ENCODE peak calls at places on chromosome 5, in eight cellular contexts. G is MM.1S, K is ovary, V is cardiac muscle cell, P is colonic mucosa, T is prostate gland, L is AG09319, I is PC-9. J is an unnamed sample.

GRCh38 chr5:159133041-159133741 is 33.5 kb upstream of the EBF1 start:
- DNase-seq in G (peak; percentile 65), K (peak; percentile 34), V (peak; percentile 93), P (no peak), T (peak; percentile 9), L (peak; percentile 60), I (peak; percentile 3), J (no peak)

GRCh38 chr5:173268750-173269580 is 34.0 kb upstream of the NKX2-5 start:
- DNase-seq in G (no peak), K (peak; percentile 53), V (no peak), P (no peak), T (no peak), L (no peak), I (no peak), J (no peak)

GRCh38 chr5:113043491-113043931 is 66.9 kb downstream of the DCP2 start:
- DNase-seq in G (peak; percentile 26), K (peak; percentile 46), V (peak; percentile 54), P (no peak), T (no peak), L (no peak), I (no peak), J (peak; percentile 25)

GRCh38 chr5:156879665-156880285 is 29.7 kb downstream of the PPP1R2B start:
- DNase-seq in G (peak; percentile 94), K (no peak), V (no peak), P (no peak), T (no peak), L (no peak), I (no peak), J (no peak)

GRCh38 chr5:5165541-5166002 is 25.4 kb downstream of the ADAMTS16 start:
- DNase-seq in G (no peak), K (no peak), V (peak; percentile 2), P (no peak), T (no peak), L (no peak), I (peak; percentile 41), J (no peak)

GRCh38 chr5:72467987-72468386 is 39.2 kb downstream of the ZNF366 start:
- DNase-seq in G (no peak), K (no peak), V (peak; percentile 93), P (no peak), T (no peak), L (no peak), I (peak; percentile 42), J (no peak)

GRCh38 chr5:132476853-132477729 is 13.5 kb downstream of the IRF1 start:
- DNase-seq in G (no peak), K (no peak), V (no peak), P (no peak), T (no peak), L (no peak), I (no peak), J (no peak)

GRCh38 chr5:38807570-38808461 is 38.0 kb upstream of the OSMR start:
- DNase-seq in G (no peak), K (no peak), V (peak; percentile 59), P (no peak), T (no peak), L (no peak), I (no peak), J (no peak)

GRCh38 chr5:83899351-83899970 is 178.8 kb upstream of the HAPLN1 start:
- DNase-seq in G (no peak), K (no peak), V (peak; percentile 12), P (no peak), T (no peak), L (no peak), I (no peak), J (no peak)

GRCh38 chr5:136192526-136193395 is at the start of gene SMIM32:
- DNase-seq in G (no peak), K (no peak), V (peak; percentile 16), P (peak; percentile 83), T (peak; percentile 26), L (no peak), I (no peak), J (peak; percentile 44)

GRCh38 chr5:143094087-143094511 is 309.4 kb downstream of the NR3C1 start:
- DNase-seq in G (no peak), K (no peak), V (peak; percentile 75), P (no peak), T (no peak), L (no peak), I (no peak), J (peak; percentile 9)

GRCh38 chr5:119312403-119312802 is 43.4 kb upstream of the TNFAIP8 start:
- DNase-seq in G (no peak), K (no peak), V (no peak), P (no peak), T (no peak), L (no peak), I (no peak), J (no peak)

GRCh38 chr5:141149812-141150211 is at the start of gene PCDHB6:
- DNase-seq in G (peak; percentile 43), K (no peak), V (peak; percentile 2), P (no peak), T (no peak), L (no peak), I (no peak), J (no peak)

GRCh38 chr5:53323943-53324642 is 156.3 kb upstream of the FST start:
- DNase-seq in G (peak; percentile 17), K (no peak), V (no peak), P (no peak), T (no peak), L (no peak), I (peak; percentile 51), J (no peak)

GRCh38 chr5:176542135-176542595 is 5.0 kb upstream of the RNF44 start:
- DNase-seq in G (peak; percentile 29), K (peak; percentile 27), V (no peak), P (peak; percentile 84), T (no peak), L (no peak), I (no peak), J (no peak)

GRCh38 chr5:94968507-94969095 is 316.3 kb downstream of the MCTP1 start:
- DNase-seq in G (peak; percentile 80), K (no peak), V (peak; percentile 78), P (no peak), T (peak; percentile 15), L (peak; percentile 16), I (peak; percentile 5), J (peak; percentile 40)

GRCh38 chr5:96745844-96746531 is 61.8 kb downstream of the ERAP1 start:
- DNase-seq in G (no peak), K (no peak), V (peak; percentile 26), P (no peak), T (no peak), L (no peak), I (no peak), J (no peak)

GRCh38 chr5:82886911-82887310 is 190.3 kb downstream of the TMEM167A start:
- DNase-seq in G (no peak), K (no peak), V (peak; percentile 12), P (no peak), T (no peak), L (peak; percentile 16), I (no peak), J (no peak)

GRCh38 chr5:82749453-82749852 is 327.7 kb downstream of the TMEM167A start:
- DNase-seq in G (no peak), K (no peak), V (peak; percentile 77), P (no peak), T (no peak), L (no peak), I (no peak), J (no peak)

DNA sequence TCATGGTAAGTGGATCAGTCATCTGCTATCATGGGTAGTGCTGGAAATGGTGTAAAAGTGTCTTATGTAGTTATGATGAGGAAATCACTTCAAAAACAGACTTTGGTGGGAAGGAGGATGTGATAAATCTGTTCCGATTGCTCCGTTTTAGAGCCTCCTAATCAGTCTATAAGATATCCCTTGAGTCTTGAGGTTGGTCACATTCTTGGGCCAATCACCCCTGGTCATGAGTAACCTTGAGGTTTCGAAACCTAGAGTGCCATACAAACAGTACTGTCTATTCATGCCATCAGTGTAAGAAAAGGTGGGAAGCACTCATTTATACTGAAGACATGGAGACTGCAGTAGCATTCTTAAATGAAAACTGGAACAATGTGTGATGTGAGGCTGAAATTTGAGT is 45.8 kb downstream of the LRRTM2 start:
- DNase-seq in G (no peak), K (no peak), V (peak; percentile 67), P (no peak), T (no peak), L (no peak), I (no peak), J (no peak)
- TF ChIP-seq CTCF in G (no peak), K (no peak), V (no peak), P (no peak), T (no peak), L (no peak), I (no peak), J (no peak)

GRCh38 chr5:64207978-64208377 is 42.3 kb downstream of the RNF180 start:
- DNase-seq in G (peak; percentile 47), K (no peak), V (peak; percentile 36), P (no peak), T (no peak), L (no peak), I (no peak), J (no peak)
- TF ChIP-seq CTCF in G (peak; percentile 36), K (peak; percentile 17), V (peak; percentile 30), P (no peak), T (no peak), L (peak; percentile 18), I (peak; percentile 68), J (peak; percentile 65)

DNA sequence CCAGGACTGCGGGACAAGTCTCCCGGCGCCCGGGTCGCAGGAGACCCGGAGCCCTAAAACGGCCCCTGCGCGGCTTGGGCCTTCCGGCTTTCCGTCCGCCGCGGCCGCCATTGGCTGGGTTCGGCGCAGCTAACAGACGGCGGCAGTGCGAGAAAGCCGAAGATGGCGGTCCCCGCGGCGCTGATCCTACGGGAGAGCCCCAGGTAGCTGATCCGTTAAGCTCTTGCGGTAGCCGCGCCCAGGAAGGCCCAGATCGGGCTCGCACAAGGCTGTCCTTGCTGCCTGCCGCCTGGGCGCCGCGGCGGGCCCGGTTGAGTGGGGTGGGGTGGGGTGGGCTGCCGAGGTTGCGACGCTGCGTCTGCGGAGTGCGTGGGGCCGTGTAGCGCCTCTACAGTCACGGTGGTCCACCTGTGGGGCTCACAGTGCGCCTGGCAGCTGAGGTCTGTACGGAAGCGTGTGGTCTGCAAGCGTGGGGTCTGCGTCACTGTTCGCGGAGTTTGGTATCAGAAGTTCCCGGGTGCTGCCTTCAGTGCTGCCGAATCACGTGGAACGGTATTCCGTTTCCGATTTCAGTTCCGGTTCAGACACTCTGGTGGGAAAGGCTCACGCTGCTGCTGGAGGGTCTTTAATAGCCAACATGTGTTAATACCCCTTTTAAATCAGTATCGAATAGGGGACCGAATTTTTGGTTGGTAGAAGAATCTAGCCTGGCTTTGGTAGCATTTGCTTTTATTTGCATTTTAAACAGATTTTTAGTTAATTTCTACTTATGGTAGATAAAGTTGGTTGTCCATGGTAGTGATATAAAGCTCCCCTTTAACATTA is at the start of gene COMMD10:
- DNase-seq in G (peak; percentile 67), K (peak; percentile 70), V (peak; percentile 91), P (peak; percentile 81), T (peak; percentile 66), L (peak; percentile 59), I (peak; percentile 61), J (peak; percentile 70)
- TF ChIP-seq CTCF in G (no peak), K (no peak), V (no peak), P (no peak), T (no peak), L (no peak), I (no peak), J (no peak)

DNA sequence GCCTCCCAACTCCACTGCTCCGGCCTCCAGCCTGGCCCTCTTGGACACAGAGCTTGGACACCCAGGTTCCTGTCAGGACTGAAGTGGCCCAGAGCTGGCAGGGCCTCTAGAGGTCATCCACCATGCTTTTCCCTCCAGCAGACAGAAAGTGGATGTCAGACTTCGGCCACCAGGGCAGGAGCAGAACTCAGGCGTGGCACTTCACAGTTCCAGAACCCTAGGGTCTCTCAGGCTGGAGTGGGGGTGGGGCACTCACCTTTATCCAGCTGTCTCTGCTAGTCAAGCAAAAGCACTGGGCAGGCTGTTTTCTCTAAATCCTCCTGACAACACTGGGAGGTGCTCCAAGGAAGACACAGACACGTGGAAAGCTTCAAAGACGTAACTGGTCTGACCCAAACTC is 35.6 kb upstream of the N4BP3 start:
- DNase-seq in G (no peak), K (no peak), V (no peak), P (no peak), T (no peak), L (no peak), I (no peak), J (no peak)
- TF ChIP-seq CTCF in G (no peak), K (no peak), V (no peak), P (no peak), T (no peak), L (no peak), I (no peak), J (no peak)

J was measured in neural crest cell.